ENCODE peak calls at places on chromosomes 13 and 19, in six cellular contexts. X is transverse colon, T is PC-9, W is mesenchymal stem cell, A is endodermal cell, Y is breast epithelium. U is an unnamed sample. For H3K9me3 and H3K4me1, the result is how much of the 10 kb centered on the place peaks cover.

GRCh38 chr19:14035706-14036105 is 4.1 kb downstream of the IL27RA start:
- DNase-seq in A (no peak), Y (no peak), W (no peak), T (no peak), X (no peak), U (no peak)

GRCh38 chr19:18444513-18444912 is 6.6 kb upstream of the ISYNA1 start:
- DNase-seq in X (no peak), T (no peak), W (no peak), Y (no peak), A (no peak), U (no peak)

GRCh38 chr19:18428837-18429674 is 8.9 kb downstream of the ISYNA1 start:
- DNase-seq in X (peak), A (peak), W (peak), T (no peak), Y (no peak), U (peak)

GRCh38 chr13:56561327-56561726 is 579.4 kb upstream of the PRR20A start:
- DNase-seq in T (no peak), A (no peak), X (no peak), W (no peak), Y (no peak), U (no peak)

GRCh38 chr13:75963318-75963717 is 327.2 kb downstream of the LMO7 start:
- DNase-seq in X (no peak), Y (no peak), W (peak), A (no peak), T (no peak), U (no peak)

GRCh38 chr19:40228863-40229262 is 2.4 kb upstream of the CCNP start:
- DNase-seq in X (no peak), Y (no peak), W (no peak), A (no peak), T (no peak), U (no peak)

GRCh38 chr13:43787998-43788397 is 1.2 kb upstream of the ENOX1 start:
- DNase-seq in A (no peak), W (peak), Y (no peak), X (no peak), T (peak), U (no peak)

GRCh38 chr13:51360489-51360888 is 21.0 kb downstream of the SERPINE3 start:
- DNase-seq in W (no peak), A (no peak), X (no peak), Y (no peak), T (no peak), U (no peak)

GRCh38 chr13:46687810-46688209 is 109.2 kb downstream of the ESD start:
- DNase-seq in T (peak), W (peak), X (no peak), Y (no peak), A (peak), U (no peak)

GRCh38 chr13:22127277-22128143 is 456.6 kb downstream of the FGF9 start:
- DNase-seq in A (no peak), W (no peak), X (no peak), Y (no peak), T (no peak), U (no peak)

GRCh38 chr19:8877854-8878705 is 45.9 kb downstream of the MBD3L1 start:
- DNase-seq in X (no peak), W (no peak), T (no peak), Y (no peak), A (peak), U (no peak)

GRCh38 chr19:38877781-38878574 is at the start of gene RINL:
- DNase-seq in T (peak), W (no peak), A (peak), Y (no peak), X (peak), U (peak)

GRCh38 chr13:98774776-98775175 is 22.3 kb upstream of the SLC15A1 start:
- DNase-seq in T (no peak), Y (no peak), W (no peak), A (no peak), X (no peak), U (no peak)

GRCh38 chr13:73201601-73202000 is 142.8 kb downstream of the KLF5 start:
- DNase-seq in T (no peak), X (no peak), Y (no peak), W (no peak), A (no peak), U (no peak)

GRCh38 chr19:48989701-48990291 is 3.3 kb downstream of the GYS1 start:
- DNase-seq in A (no peak), Y (no peak), X (no peak), T (no peak), W (no peak), U (no peak)

GRCh38 chr19:34253711-34254551 is 423 bp upstream of the GARRE1 start:
- DNase-seq in W (peak), X (peak), A (peak), T (no peak), Y (peak), U (peak)

GRCh38 chr13:19960673-19961015 is 2.1 kb downstream of the ZMYM2 start:
- DNase-seq in A (no peak), W (peak), X (no peak), T (no peak), Y (no peak), U (no peak)

GRCh38 chr13:43269037-43269476 is 245.7 kb downstream of the DNAJC15 start:
- DNase-seq in A (no peak), T (peak), Y (no peak), X (peak), W (peak), U (no peak)

GRCh38 chr19:35963514-35963913 is 27.3 kb downstream of the LRFN3 start:
- DNase-seq in A (peak), X (no peak), W (peak), T (peak), Y (no peak), U (no peak)

GRCh38 chr13:28679628-28680027 is 20.7 kb downstream of the POMP start:
- DNase-seq in T (no peak), X (no peak), A (no peak), Y (no peak), W (peak), U (no peak)

GRCh38 chr13:111904701-111905608 is 162.0 kb upstream of the SOX1 start:
- DNase-seq in X (no peak), T (no peak), Y (no peak), W (no peak), A (peak), U (no peak)

GRCh38 chr13:73428137-73428536 is 369.3 kb downstream of the KLF5 start:
- DNase-seq in Y (no peak), A (no peak), W (peak), T (peak), X (no peak), U (no peak)

GRCh38 chr13:73364706-73365105 is 305.9 kb downstream of the KLF5 start:
- DNase-seq in Y (no peak), T (no peak), X (peak), A (no peak), W (no peak), U (no peak)

GRCh38 chr19:21848706-21849105 is 12.7 kb upstream of the ZNF43 start:
- DNase-seq in Y (no peak), W (no peak), T (no peak), X (no peak), A (no peak), U (no peak)

GRCh38 chr19:9584073-9584833 is at the start of gene ZNF121:
- DNase-seq in X (peak), Y (peak), T (peak), W (peak), A (peak), U (peak)

GRCh38 chr19:43625918-43626579 is 6.6 kb upstream of the ZNF428 start:
- DNase-seq in A (peak), W (no peak), X (no peak), Y (no peak), T (no peak), U (no peak)

GRCh38 chr19:13764821-13765394 is 586 bp downstream of the MRI1 start:
- DNase-seq in A (peak), Y (no peak), X (peak), T (peak), W (peak), U (peak)

GRCh38 chr13:99406799-99407201 is 94.5 kb upstream of the TM9SF2 start:
- DNase-seq in A (no peak), T (no peak), Y (no peak), X (no peak), W (peak), U (no peak)

GRCh38 chr19:6481541-6482342 is at the start of gene DENND1C:
- DNase-seq in A (peak), Y (no peak), X (peak), T (no peak), W (no peak), U (peak)

GRCh38 chr19:50562329-50562728 is 5.9 kb downstream of the LRRC4B start:
- DNase-seq in W (no peak), A (peak), Y (no peak), T (no peak), X (no peak), U (no peak)

GRCh38 chr13:110815471-110816204 is 99.2 kb downstream of the ANKRD10 start:
- DNase-seq in X (no peak), Y (no peak), A (no peak), T (peak), W (no peak), U (no peak)

GRCh38 chr19:11423804-11424318 is 4.7 kb upstream of the RGL3 start:
- DNase-seq in T (no peak), X (no peak), W (no peak), A (no peak), Y (no peak), U (no peak)
- H3K9me3 ChIP-seq in T (under half), X (under half), W (under half), A (under half), Y (under half), U (under half)

GRCh38 chr13:40586886-40587285 is 79.6 kb downstream of the FOXO1 start:
- DNase-seq in X (no peak), T (no peak), A (no peak), Y (no peak), W (no peak), U (no peak)
- H3K4me1 ChIP-seq in X (half or more), T (under half), A (under half), Y (under half), W (under half), U (half or more)

DNA sequence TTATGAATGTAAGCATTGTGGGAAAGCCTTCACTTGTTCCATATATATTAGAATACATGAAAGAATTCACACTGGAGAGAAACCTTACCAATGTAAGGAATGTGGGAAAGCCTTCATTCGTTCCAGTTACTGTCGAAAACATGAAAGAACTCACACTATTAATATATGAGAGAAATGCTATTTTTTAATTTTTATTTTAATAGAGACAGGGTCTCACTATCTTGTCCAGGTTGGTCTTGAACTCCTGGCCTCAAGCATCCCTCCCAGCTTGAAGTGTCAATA is 7.0 kb upstream of the ZNF440 start:
- DNase-seq in Y (no peak), A (no peak), W (no peak), T (no peak), X (no peak), U (no peak)
- H3K9me3 ChIP-seq in Y (under half), A (under half), W (half or more), T (under half), X (under half), U (under half)

GRCh38 chr13:27151798-27152599 is 19.6 kb downstream of the USP12 start:
- DNase-seq in A (no peak), X (no peak), T (no peak), W (no peak), Y (no peak), U (no peak)

GRCh38 chr13:27149702-27150101 is 21.9 kb downstream of the USP12 start:
- DNase-seq in W (no peak), X (no peak), T (no peak), A (no peak), Y (no peak), U (no peak)

GRCh38 chr13:27147530-27148170 is 24.0 kb downstream of the USP12 start:
- DNase-seq in Y (no peak), W (no peak), X (no peak), T (no peak), A (no peak), U (no peak)

DNA sequence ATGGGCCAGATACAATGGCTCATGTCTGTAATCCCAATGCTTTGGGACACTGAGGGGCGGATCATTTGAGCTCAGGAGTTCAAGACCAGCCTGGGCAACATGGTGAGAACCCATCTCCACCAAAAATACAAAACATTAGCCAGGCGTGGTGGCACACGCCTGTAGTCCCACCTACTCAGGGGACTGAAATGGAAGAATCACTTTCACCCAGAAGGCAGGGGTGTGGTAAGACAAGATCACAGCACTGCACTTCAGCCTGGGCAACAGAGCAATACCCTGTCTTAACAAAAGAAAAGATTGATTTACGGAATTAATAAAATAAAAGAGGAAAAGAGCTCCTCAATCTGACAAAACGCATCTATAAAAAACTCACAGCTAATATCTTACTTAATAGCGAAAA is 22.7 kb downstream of the USP12 start:
- DNase-seq in X (no peak), W (no peak), Y (no peak), A (no peak), T (no peak), U (no peak)
- H3K4me1 ChIP-seq in X (half or more), W (under half), Y (under half), A (under half), T (under half), U (under half)

GRCh38 chr19:37506387-37507166 is at the start of gene ZNF793:
- DNase-seq in W (peak), X (peak), T (peak), Y (peak), A (peak), U (peak)
- H3K9me3 ChIP-seq in W (half or more), X (under half), T (under half), Y (under half), A (under half), U (under half)

GRCh38 chr13:21055511-21056045 is 5.8 kb downstream of the LATS2 start:
- DNase-seq in Y (no peak), A (no peak), W (no peak), T (no peak), X (no peak), U (no peak)
- H3K4me1 ChIP-seq in Y (under half), A (under half), W (under half), T (under half), X (under half), U (half or more)

GRCh38 chr19:54937926-54938325 is 9.4 kb downstream of the NLRP7 start:
- DNase-seq in Y (no peak), T (no peak), A (no peak), W (no peak), X (peak), U (no peak)
- H3K9me3 ChIP-seq in Y (under half), T (under half), A (under half), W (under half), X (under half), U (under half)

DNA sequence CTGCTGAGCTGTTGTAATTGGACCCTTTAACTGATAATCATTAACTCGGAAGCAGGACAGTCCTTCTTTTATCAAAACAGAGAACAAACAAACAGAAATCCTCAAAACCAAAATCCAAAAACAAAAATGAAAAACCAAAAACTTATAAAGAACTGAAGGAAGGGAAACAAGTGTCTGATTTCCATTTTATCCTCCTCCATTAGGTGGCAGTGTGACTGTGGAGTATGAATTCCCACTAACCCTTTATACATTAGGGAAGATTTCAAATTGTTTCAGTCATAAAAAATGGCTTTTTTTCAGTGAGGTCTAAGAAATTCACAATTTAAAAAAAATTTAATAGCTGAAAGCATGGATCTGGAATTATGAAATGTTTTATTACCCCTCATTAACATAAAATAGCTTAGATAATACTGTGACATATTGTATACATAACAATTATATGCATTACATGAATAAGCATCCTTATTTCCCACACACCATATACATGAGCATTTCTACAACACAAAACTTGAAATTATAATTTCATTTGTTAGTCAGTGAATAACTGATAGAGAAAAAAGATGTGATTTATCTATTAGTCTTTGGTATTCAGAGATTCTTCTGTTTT is 1074.3 kb upstream of the PCDH9 start:
- DNase-seq in T (no peak), X (no peak), W (peak), A (no peak), Y (no peak), U (no peak)
- H3K4me1 ChIP-seq in T (under half), X (under half), W (under half), A (under half), Y (under half), U (under half)

GRCh38 chr19:56873493-56873892 is 33.0 kb upstream of the PEG3 start:
- DNase-seq in X (no peak), A (no peak), Y (no peak), W (no peak), T (no peak), U (no peak)

GRCh38 chr19:56874530-56874929 is 34.0 kb upstream of the PEG3 start:
- DNase-seq in T (no peak), X (no peak), A (no peak), W (no peak), Y (no peak), U (no peak)

GRCh38 chr19:56877069-56877715 is 36.7 kb upstream of the PEG3 start:
- DNase-seq in A (no peak), W (no peak), X (no peak), T (no peak), Y (no peak), U (no peak)

GRCh38 chr19:56880592-56881190 is 40.2 kb upstream of the PEG3 start:
- DNase-seq in X (no peak), T (no peak), A (no peak), Y (no peak), W (no peak), U (no peak)

GRCh38 chr19:56875717-56876116 is 35.2 kb upstream of the PEG3 start:
- DNase-seq in W (no peak), Y (no peak), T (no peak), X (no peak), A (no peak), U (no peak)
- H3K9me3 ChIP-seq in W (under half), Y (under half), T (under half), X (under half), A (half or more), U (under half)